ENCODE peak calls at places on chromosome 9, in seven cellular contexts. M is H7; X is vagina; N is stimulated activated CD4-positive, alpha-beta T cell treated with anti-CD3 and anti-CD28 coated beads, Interleukin-15, amount 100 ng/mL, for 24 hours; K is aorta; Y is HT1080; R is stimulated activated naive CD8-positive, alpha-beta T cell treated with anti-CD3 and anti-CD28 coated beads, Interleukin-15, Interleukin-2, amounts not matched to agents 100 U/mL and 50 U/mL, for 24 hours. C is an unnamed sample.

GRCh38 chr9:34363619-34364351 is 12.9 kb downstream of the MYORG start:
- DNase-seq in M (peak; percentile 70), Y (no peak), R (no peak), X (no peak), K (no peak), N (no peak), C (no peak)

GRCh38 chr9:110065527-110065926 is 142.4 kb downstream of the C9orf152 start:
- DNase-seq in X (no peak), Y (no peak), K (no peak), M (no peak), R (no peak), N (no peak), C (no peak)

GRCh38 chr9:95078516-95078915 is 239.0 kb downstream of the FANCC start:
- DNase-seq in X (no peak), M (peak; percentile 27), N (no peak), Y (no peak), K (no peak), R (no peak), C (no peak)

GRCh38 chr9:96500696-96501660 is 51.0 kb downstream of the HABP4 start:
- DNase-seq in K (no peak), Y (peak; percentile 21), R (no peak), N (no peak), M (peak; percentile 61), X (no peak), C (peak; percentile 80)

GRCh38 chr9:109903515-109904138 is 123.6 kb downstream of the PALM2AKAP2 start:
- DNase-seq in N (peak; percentile 73), Y (peak; percentile 69), K (no peak), X (no peak), R (peak; percentile 62), M (peak; percentile 62), C (peak; percentile 36)

GRCh38 chr9:131303702-131304101 is 14.2 kb downstream of the PLPP7 start:
- DNase-seq in R (no peak), N (no peak), Y (no peak), K (no peak), M (no peak), X (no peak), C (no peak)

GRCh38 chr9:129231759-129232158 is 53.7 kb upstream of the IER5L start:
- DNase-seq in M (no peak), Y (no peak), N (no peak), K (no peak), X (no peak), R (no peak), C (no peak)

GRCh38 chr9:109558718-109559151 is 60.6 kb upstream of the PTPN3 start:
- DNase-seq in Y (no peak), X (no peak), K (no peak), M (no peak), R (no peak), N (no peak), C (no peak)

GRCh38 chr9:127187231-127187956 is 65.0 kb upstream of the ANGPTL2 start:
- DNase-seq in K (peak; percentile 84), N (no peak), X (no peak), M (no peak), R (peak; percentile 15), Y (peak; percentile 89), C (no peak)

GRCh38 chr9:93291536-93292287 is 107.8 kb downstream of the WNK2 start:
- DNase-seq in N (no peak), R (no peak), X (no peak), Y (no peak), K (no peak), M (no peak), C (no peak)

GRCh38 chr9:27086818-27087680 is 22.0 kb upstream of the TEK start:
- DNase-seq in K (no peak), M (no peak), X (no peak), Y (peak; percentile 14), R (no peak), N (no peak), C (peak; percentile 59)